ENCODE peak calls at places on chromosome 22, in eight cellular contexts. One of them, this sample, is unnamed.

GRCh38 chr22:26800858-26801257 is 143.5 kb downstream of the MIAT start:
- DNase-seq in IMR-90: peak; percentile 76
- DNase-seq in A549: no peak
- DNase-seq in psoas muscle: no peak
- DNase-seq in transverse colon: no peak
- DNase-seq in H1: no peak
- DNase-seq in mucosa of descending colon: no peak
- DNase-seq in PC-3: no peak
- DNase-seq in this sample: no peak

GRCh38 chr22:22787805-22788459 is 99.7 kb upstream of the IGLL5 start:
- DNase-seq in IMR-90: peak; percentile 28
- DNase-seq in A549: peak; percentile 39
- DNase-seq in psoas muscle: peak; percentile 41
- DNase-seq in transverse colon: peak; percentile 69
- DNase-seq in H1: no peak
- DNase-seq in mucosa of descending colon: peak; percentile 76
- DNase-seq in PC-3: peak; percentile 60
- DNase-seq in this sample: no peak

GRCh38 chr22:49972163-49973017 is 11.8 kb downstream of the PIM3 start:
- DNase-seq in IMR-90: no peak
- DNase-seq in A549: no peak
- DNase-seq in psoas muscle: peak; percentile 48
- DNase-seq in transverse colon: no peak
- DNase-seq in H1: no peak
- DNase-seq in mucosa of descending colon: peak; percentile 35
- DNase-seq in PC-3: no peak
- DNase-seq in this sample: no peak

GRCh38 chr22:36411589-36412258 is 24.0 kb upstream of the MYH9 start:
- DNase-seq in IMR-90: no peak
- DNase-seq in A549: no peak
- DNase-seq in psoas muscle: no peak
- DNase-seq in transverse colon: peak; percentile 70
- DNase-seq in H1: no peak
- DNase-seq in mucosa of descending colon: peak; percentile 86
- DNase-seq in PC-3: no peak
- DNase-seq in this sample: no peak

GRCh38 chr22:44645083-44645482 is 56.9 kb upstream of the PRR5 start:
- DNase-seq in IMR-90: no peak
- DNase-seq in A549: no peak
- DNase-seq in psoas muscle: no peak
- DNase-seq in transverse colon: no peak
- DNase-seq in H1: no peak
- DNase-seq in mucosa of descending colon: no peak
- DNase-seq in PC-3: no peak
- DNase-seq in this sample: no peak

GRCh38 chr22:50722716-50723428 is 15.1 kb upstream of the ACR start:
- DNase-seq in IMR-90: no peak
- DNase-seq in A549: no peak
- DNase-seq in psoas muscle: no peak
- DNase-seq in transverse colon: no peak
- DNase-seq in H1: no peak
- DNase-seq in mucosa of descending colon: no peak
- DNase-seq in PC-3: no peak
- DNase-seq in this sample: no peak

GRCh38 chr22:22753526-22754267 is 109.3 kb downstream of the GGTLC2 start:
- DNase-seq in IMR-90: peak; percentile 21
- DNase-seq in A549: peak; percentile 74
- DNase-seq in psoas muscle: peak; percentile 31
- DNase-seq in transverse colon: peak; percentile 79
- DNase-seq in H1: no peak
- DNase-seq in mucosa of descending colon: peak; percentile 83
- DNase-seq in PC-3: peak; percentile 62
- DNase-seq in this sample: no peak

GRCh38 chr22:21951931-21952465 is 650 bp downstream of the PPM1F start:
- DNase-seq in IMR-90: peak; percentile 53
- DNase-seq in A549: no peak
- DNase-seq in psoas muscle: peak; percentile 48
- DNase-seq in transverse colon: peak; percentile 44
- DNase-seq in H1: no peak
- DNase-seq in mucosa of descending colon: peak; percentile 29
- DNase-seq in PC-3: peak; percentile 52
- DNase-seq in this sample: peak; percentile 63

GRCh38 chr22:31122532-31123291 is at the start of gene INPP5J:
- DNase-seq in IMR-90: peak; percentile 50
- DNase-seq in A549: peak; percentile 78
- DNase-seq in psoas muscle: peak; percentile 40
- DNase-seq in transverse colon: peak; percentile 80
- DNase-seq in H1: no peak
- DNase-seq in mucosa of descending colon: peak; percentile 83
- DNase-seq in PC-3: peak; percentile 44
- DNase-seq in this sample: peak; percentile 73

GRCh38 chr22:49090853-49091135 is 736.9 kb downstream of the BRD1 start:
- DNase-seq in IMR-90: no peak
- DNase-seq in A549: no peak
- DNase-seq in psoas muscle: no peak
- DNase-seq in transverse colon: no peak
- DNase-seq in H1: no peak
- DNase-seq in mucosa of descending colon: no peak
- DNase-seq in PC-3: no peak
- DNase-seq in this sample: no peak

GRCh38 chr22:27754247-27754887 is 47.2 kb downstream of the MN1 start:
- DNase-seq in IMR-90: no peak
- DNase-seq in A549: no peak
- DNase-seq in psoas muscle: no peak
- DNase-seq in transverse colon: no peak
- DNase-seq in H1: no peak
- DNase-seq in mucosa of descending colon: no peak
- DNase-seq in PC-3: no peak
- DNase-seq in this sample: no peak

GRCh38 chr22:23383491-23384450 is 196.3 kb downstream of the IGLL1 start:
- DNase-seq in IMR-90: no peak
- DNase-seq in A549: no peak
- DNase-seq in psoas muscle: no peak
- DNase-seq in transverse colon: no peak
- DNase-seq in H1: no peak
- DNase-seq in mucosa of descending colon: no peak
- DNase-seq in PC-3: no peak
- DNase-seq in this sample: no peak

GRCh38 chr22:18028817-18029527 is 4.6 kb upstream of the MICAL3 start:
- DNase-seq in IMR-90: no peak
- DNase-seq in A549: no peak
- DNase-seq in psoas muscle: peak; percentile 40
- DNase-seq in transverse colon: peak; percentile 35
- DNase-seq in H1: no peak
- DNase-seq in mucosa of descending colon: no peak
- DNase-seq in PC-3: peak; percentile 19
- DNase-seq in this sample: no peak

GRCh38 chr22:20243176-20243544 is 25.0 kb downstream of the RTN4R start:
- DNase-seq in IMR-90: no peak
- DNase-seq in A549: no peak
- DNase-seq in psoas muscle: no peak
- DNase-seq in transverse colon: no peak
- DNase-seq in H1: no peak
- DNase-seq in mucosa of descending colon: no peak
- DNase-seq in PC-3: no peak
- DNase-seq in this sample: no peak

GRCh38 chr22:19523240-19524169 is 705 bp downstream of the CLDN5 start:
- DNase-seq in IMR-90: peak; percentile 9
- DNase-seq in A549: no peak
- DNase-seq in psoas muscle: no peak
- DNase-seq in transverse colon: no peak
- DNase-seq in H1: no peak
- DNase-seq in mucosa of descending colon: no peak
- DNase-seq in PC-3: no peak
- DNase-seq in this sample: no peak

GRCh38 chr22:20580179-20580578 is 72.8 kb downstream of the MED15 start:
- DNase-seq in IMR-90: no peak
- DNase-seq in A549: no peak
- DNase-seq in psoas muscle: no peak
- DNase-seq in transverse colon: no peak
- DNase-seq in H1: no peak
- DNase-seq in mucosa of descending colon: no peak
- DNase-seq in PC-3: no peak
- DNase-seq in this sample: no peak

GRCh38 chr22:23789121-23789520 is 2.4 kb downstream of the SMARCB1 start:
- DNase-seq in IMR-90: no peak
- DNase-seq in A549: no peak
- DNase-seq in psoas muscle: no peak
- DNase-seq in transverse colon: no peak
- DNase-seq in H1: no peak
- DNase-seq in mucosa of descending colon: no peak
- DNase-seq in PC-3: no peak
- DNase-seq in this sample: no peak

GRCh38 chr22:24142241-24142640 is 39.0 kb upstream of the SUSD2 start:
- DNase-seq in IMR-90: no peak
- DNase-seq in A549: no peak
- DNase-seq in psoas muscle: no peak
- DNase-seq in transverse colon: no peak
- DNase-seq in H1: no peak
- DNase-seq in mucosa of descending colon: no peak
- DNase-seq in PC-3: peak; percentile 11
- DNase-seq in this sample: no peak

GRCh38 chr22:49936973-49937757 is 18.7 kb downstream of the CRELD2 start:
- DNase-seq in IMR-90: no peak
- DNase-seq in A549: no peak
- DNase-seq in psoas muscle: no peak
- DNase-seq in transverse colon: no peak
- DNase-seq in H1: no peak
- DNase-seq in mucosa of descending colon: no peak
- DNase-seq in PC-3: no peak
- DNase-seq in this sample: no peak

GRCh38 chr22:21573293-21573734 is 5.8 kb downstream of the UBE2L3 start:
- DNase-seq in IMR-90: no peak
- DNase-seq in A549: no peak
- DNase-seq in psoas muscle: no peak
- DNase-seq in transverse colon: no peak
- DNase-seq in H1: no peak
- DNase-seq in mucosa of descending colon: no peak
- DNase-seq in PC-3: no peak
- DNase-seq in this sample: no peak

GRCh38 chr22:19691721-19692341 is 22.5 kb upstream of the SEPTIN5 start:
- DNase-seq in IMR-90: peak; percentile 61
- DNase-seq in A549: peak; percentile 18
- DNase-seq in psoas muscle: no peak
- DNase-seq in transverse colon: no peak
- DNase-seq in H1: no peak
- DNase-seq in mucosa of descending colon: no peak
- DNase-seq in PC-3: peak; percentile 60
- DNase-seq in this sample: no peak

GRCh38 chr22:25143161-25144076 is 56.2 kb upstream of the CRYBB3 start:
- DNase-seq in IMR-90: no peak
- DNase-seq in A549: no peak
- DNase-seq in psoas muscle: no peak
- DNase-seq in transverse colon: no peak
- DNase-seq in H1: no peak
- DNase-seq in mucosa of descending colon: no peak
- DNase-seq in PC-3: no peak
- DNase-seq in this sample: no peak
- H3K4me1 ChIP-seq in IMR-90: no peaks in the 10 kb centered on the region
- H3K4me1 ChIP-seq in A549: no peaks in the 10 kb centered on the region
- H3K4me1 ChIP-seq in psoas muscle: peaks cover 20% of the 10 kb centered on the region
- H3K4me1 ChIP-seq in transverse colon: peaks cover 22% of the 10 kb centered on the region
- H3K4me1 ChIP-seq in H1: peaks cover 14% of the 10 kb centered on the region
- H3K4me1 ChIP-seq in mucosa of descending colon: peaks cover 9% of the 10 kb centered on the region
- H3K4me1 ChIP-seq in PC-3: no peaks in the 10 kb centered on the region
- H3K4me1 ChIP-seq in this sample: peaks cover 49% of the 10 kb centered on the region

GRCh38 chr22:39529487-39529851 is 3.1 kb downstream of the RPS19BP1 start:
- DNase-seq in IMR-90: no peak
- DNase-seq in A549: no peak
- DNase-seq in psoas muscle: no peak
- DNase-seq in transverse colon: no peak
- DNase-seq in H1: no peak
- DNase-seq in mucosa of descending colon: no peak
- DNase-seq in PC-3: no peak
- DNase-seq in this sample: no peak
- H3K4me1 ChIP-seq in IMR-90: peaks cover 5% of the 10 kb centered on the region
- H3K4me1 ChIP-seq in A549: peaks cover 29% of the 10 kb centered on the region
- H3K4me1 ChIP-seq in psoas muscle: peaks cover 45% of the 10 kb centered on the region
- H3K4me1 ChIP-seq in transverse colon: peaks cover 55% of the 10 kb centered on the region
- H3K4me1 ChIP-seq in H1: peaks cover 9% of the 10 kb centered on the region
- H3K4me1 ChIP-seq in mucosa of descending colon: peaks cover 55% of the 10 kb centered on the region
- H3K4me1 ChIP-seq in PC-3: peaks cover 23% of the 10 kb centered on the region
- H3K4me1 ChIP-seq in this sample: peaks cover 67% of the 10 kb centered on the region

GRCh38 chr22:38035530-38035885 is 21.7 kb upstream of the PICK1 start:
- DNase-seq in IMR-90: no peak
- DNase-seq in A549: no peak
- DNase-seq in psoas muscle: no peak
- DNase-seq in transverse colon: no peak
- DNase-seq in H1: no peak
- DNase-seq in mucosa of descending colon: no peak
- DNase-seq in PC-3: no peak
- DNase-seq in this sample: no peak

GRCh38 chr22:38033522-38034277 is 23.5 kb upstream of the PICK1 start:
- DNase-seq in IMR-90: no peak
- DNase-seq in A549: no peak
- DNase-seq in psoas muscle: no peak
- DNase-seq in transverse colon: no peak
- DNase-seq in H1: no peak
- DNase-seq in mucosa of descending colon: no peak
- DNase-seq in PC-3: no peak
- DNase-seq in this sample: peak; percentile 67

GRCh38 chr22:38032681-38033521 is 24.3 kb upstream of the PICK1 start:
- DNase-seq in IMR-90: peak; percentile 90
- DNase-seq in A549: no peak
- DNase-seq in psoas muscle: no peak
- DNase-seq in transverse colon: no peak
- DNase-seq in H1: no peak
- DNase-seq in mucosa of descending colon: no peak
- DNase-seq in PC-3: no peak
- DNase-seq in this sample: no peak

GRCh38 chr22:38034884-38035529 is 22.2 kb upstream of the PICK1 start:
- DNase-seq in IMR-90: no peak
- DNase-seq in A549: no peak
- DNase-seq in psoas muscle: no peak
- DNase-seq in transverse colon: no peak
- DNase-seq in H1: no peak
- DNase-seq in mucosa of descending colon: no peak
- DNase-seq in PC-3: no peak
- DNase-seq in this sample: no peak

GRCh38 chr22:38034278-38034882 is 22.8 kb upstream of the PICK1 start:
- DNase-seq in IMR-90: peak; percentile 91
- DNase-seq in A549: peak; percentile 85
- DNase-seq in psoas muscle: peak; percentile 63
- DNase-seq in transverse colon: peak; percentile 45
- DNase-seq in H1: peak; percentile 56
- DNase-seq in mucosa of descending colon: peak; percentile 53
- DNase-seq in PC-3: peak; percentile 74
- DNase-seq in this sample: peak; percentile 67
- H3K4me1 ChIP-seq in IMR-90: peaks cover 23% of the 10 kb centered on the region
- H3K4me1 ChIP-seq in A549: peaks cover 32% of the 10 kb centered on the region
- H3K4me1 ChIP-seq in psoas muscle: peaks cover 7% of the 10 kb centered on the region
- H3K4me1 ChIP-seq in transverse colon: peaks cover 22% of the 10 kb centered on the region
- H3K4me1 ChIP-seq in H1: peaks cover 26% of the 10 kb centered on the region
- H3K4me1 ChIP-seq in mucosa of descending colon: peaks cover 14% of the 10 kb centered on the region
- H3K4me1 ChIP-seq in PC-3: peaks cover 14% of the 10 kb centered on the region
- H3K4me1 ChIP-seq in this sample: no peaks in the 10 kb centered on the region

DNA sequence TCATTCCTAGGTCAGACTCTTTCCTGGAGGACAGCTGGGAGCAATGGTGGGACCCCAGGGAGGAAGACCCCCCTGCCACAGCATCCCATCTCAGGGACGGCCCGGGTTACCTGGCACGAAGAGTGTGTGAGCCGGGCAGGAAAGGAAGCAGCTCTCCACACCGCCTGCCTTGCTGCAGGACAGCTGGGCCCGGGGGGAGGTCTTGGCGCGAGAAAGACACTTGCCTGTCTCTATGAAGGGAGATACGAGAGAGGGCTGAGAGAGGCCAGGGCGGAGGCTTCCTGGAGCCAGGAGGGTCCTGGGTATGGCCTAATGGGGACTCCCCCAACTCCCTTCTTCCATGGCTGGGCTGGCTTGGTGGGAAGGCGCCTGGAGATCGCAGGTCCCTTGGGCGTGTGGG is 36.1 kb upstream of the TTLL12 start:
- DNase-seq in IMR-90: no peak
- DNase-seq in A549: no peak
- DNase-seq in psoas muscle: no peak
- DNase-seq in transverse colon: no peak
- DNase-seq in H1: no peak
- DNase-seq in mucosa of descending colon: no peak
- DNase-seq in PC-3: no peak
- DNase-seq in this sample: no peak
- H3K4me1 ChIP-seq in IMR-90: no peaks in the 10 kb centered on the region
- H3K4me1 ChIP-seq in A549: no peaks in the 10 kb centered on the region
- H3K4me1 ChIP-seq in psoas muscle: no peaks in the 10 kb centered on the region
- H3K4me1 ChIP-seq in transverse colon: no peaks in the 10 kb centered on the region
- H3K4me1 ChIP-seq in H1: peaks cover 20% of the 10 kb centered on the region
- H3K4me1 ChIP-seq in mucosa of descending colon: no peaks in the 10 kb centered on the region
- H3K4me1 ChIP-seq in PC-3: no peaks in the 10 kb centered on the region
- H3K4me1 ChIP-seq in this sample: no peaks in the 10 kb centered on the region